ENCODE peak calls at places on chromosomes 13 and 19, in six cellular contexts. H, D, O, V, R and I are unnamed samples.
A peak's percentile ranks its signal among the peaks of the same experiment; 100 is the strongest.

GRCh38 chr19:46299004-46299509 is 2.2 kb downstream of the HIF3A start:
- DNase-seq in H (peak; percentile 97), D (peak; percentile 94), O (peak; percentile 94), V (peak; percentile 93), R (peak; percentile 95), I (no peak)

GRCh38 chr19:49145485-49146407 is 9.4 kb downstream of the HRC start:
- DNase-seq in H (peak; percentile 78), D (peak; percentile 96), O (peak; percentile 82), V (peak; percentile 31), R (peak; percentile 91), I (peak; percentile 73)

GRCh38 chr13:110233181-110233641 is 73.7 kb downstream of the COL4A1 start:
- DNase-seq in H (peak; percentile 98), D (no peak), O (no peak), V (peak; percentile 30), R (no peak), I (no peak)

GRCh38 chr13:67048084-67048792 is 181.9 kb downstream of the PCDH9 start:
- DNase-seq in H (peak; percentile 96), D (no peak), O (no peak), V (no peak), R (no peak), I (no peak)

GRCh38 chr13:99374994-99375805 is 68.0 kb upstream of the GPR183 start:
- DNase-seq in H (no peak), D (no peak), O (no peak), V (no peak), R (no peak), I (no peak)

GRCh38 chr13:25421602-25422001 is 49.8 kb downstream of the ATP8A2 start:
- DNase-seq in H (no peak), D (no peak), O (no peak), V (no peak), R (no peak), I (no peak)

GRCh38 chr13:40656358-40656757 is 10.1 kb downstream of the FOXO1 start:
- DNase-seq in H (no peak), D (no peak), O (no peak), V (no peak), R (no peak), I (no peak)

GRCh38 chr19:50330365-50331078 is 1.3 kb upstream of the KCNC3 start:
- DNase-seq in H (peak; percentile 16), D (peak; percentile 96), O (peak; percentile 89), V (peak; percentile 53), R (peak; percentile 94), I (peak; percentile 87)

GRCh38 chr19:57103573-57104277 is 16.1 kb upstream of the USP29 start:
- DNase-seq in H (peak; percentile 75), D (peak; percentile 19), O (peak; percentile 84), V (peak; percentile 43), R (peak; percentile 28), I (no peak)

GRCh38 chr13:87274209-87274819 is 396.9 kb upstream of the SLITRK5 start:
- DNase-seq in H (peak; percentile 25), D (peak; percentile 77), O (no peak), V (peak; percentile 19), R (no peak), I (peak; percentile 33)
- TF ChIP-seq CTCF in H (peak; percentile 28), D (peak; percentile 53), O (peak; percentile 49), V (peak; percentile 67), R (peak; percentile 55), I (peak; percentile 85)

GRCh38 chr19:13082192-13083007 is 20.3 kb downstream of the LYL1 start:
- DNase-seq in H (peak; percentile 58), D (peak; percentile 48), O (no peak), V (no peak), R (peak; percentile 61), I (no peak)
- TF ChIP-seq CTCF in H (peak; percentile 44), D (peak; percentile 33), O (peak; percentile 59), V (no peak), R (peak; percentile 22), I (no peak)

GRCh38 chr13:27354379-27354778 is 70.0 kb upstream of the GTF3A start:
- DNase-seq in H (peak; percentile 51), D (no peak), O (no peak), V (no peak), R (no peak), I (no peak)
- TF ChIP-seq CTCF in H (peak; percentile 17), D (no peak), O (no peak), V (no peak), R (no peak), I (no peak)

GRCh38 chr19:2558543-2558942 is 82.6 kb downstream of the GADD45B start:
- DNase-seq in H (no peak), D (no peak), O (no peak), V (no peak), R (no peak), I (no peak)
- TF ChIP-seq CTCF in H (no peak), D (no peak), O (no peak), V (no peak), R (no peak), I (no peak)

DNA sequence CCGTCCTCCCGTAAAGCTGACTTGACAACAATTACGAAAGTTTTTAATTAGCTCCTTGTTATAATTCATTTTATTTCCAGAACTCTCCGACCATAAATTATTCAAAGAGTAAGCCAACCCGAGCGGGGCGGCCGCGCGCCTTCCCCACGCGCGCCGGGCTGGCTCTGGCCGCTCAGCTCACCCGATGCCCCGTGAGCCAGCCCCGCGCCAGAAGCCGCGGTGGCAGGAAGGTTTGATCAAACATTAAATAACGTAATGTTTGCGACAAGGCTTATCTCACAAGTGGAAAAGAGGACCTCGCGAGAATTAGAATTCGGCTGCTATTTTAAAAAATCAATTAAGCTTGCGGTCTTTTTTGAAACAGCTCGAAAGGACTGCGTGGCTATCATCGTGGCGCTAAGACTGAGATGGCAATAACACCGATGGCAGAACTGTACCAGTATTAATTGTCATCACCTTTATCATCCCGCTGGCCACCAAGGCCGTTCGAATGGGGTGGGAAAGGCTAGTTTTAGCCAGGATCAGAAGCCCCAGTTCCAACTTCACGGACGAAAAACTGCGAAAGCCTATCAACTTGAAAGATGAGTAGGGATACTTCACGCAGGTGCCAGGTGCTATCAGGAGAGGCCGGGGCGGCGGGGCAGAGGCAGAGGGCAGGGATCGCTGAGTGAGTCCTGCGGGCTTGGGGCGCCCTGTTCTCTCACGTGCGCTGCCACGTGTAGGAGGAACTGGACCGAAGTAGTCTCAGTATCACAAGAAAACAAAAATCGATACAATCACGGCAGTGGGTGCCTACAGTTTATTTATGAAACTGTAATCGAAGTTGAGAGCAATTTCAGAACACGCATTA is 6.4 kb downstream of the POU4F1 start:
- DNase-seq in H (no peak), D (no peak), O (no peak), V (no peak), R (no peak), I (no peak)
- TF ChIP-seq CTCF in H (no peak), D (no peak), O (no peak), V (no peak), R (no peak), I (no peak)

GRCh38 chr13:23572836-23573235 is 2.6 kb downstream of the TNFRSF19 start:
- DNase-seq in H (no peak), D (no peak), O (no peak), V (no peak), R (no peak), I (no peak)

GRCh38 chr13:23563085-23563484 is 7.1 kb upstream of the TNFRSF19 start:
- DNase-seq in H (no peak), D (no peak), O (no peak), V (no peak), R (no peak), I (no peak)

GRCh38 chr13:23570099-23570926 is at the start of gene TNFRSF19:
- DNase-seq in H (peak; percentile 90), D (peak; percentile 80), O (no peak), V (no peak), R (no peak), I (no peak)

GRCh38 chr13:23570931-23571330 is 719 bp downstream of the TNFRSF19 start:
- DNase-seq in H (peak; percentile 39), D (no peak), O (no peak), V (no peak), R (no peak), I (no peak)

GRCh38 chr13:23567792-23568480 is 2.3 kb upstream of the TNFRSF19 start:
- DNase-seq in H (no peak), D (peak; percentile 60), O (no peak), V (no peak), R (no peak), I (no peak)
- TF ChIP-seq CTCF in H (no peak), D (no peak), O (no peak), V (no peak), R (no peak), I (no peak)

GRCh38 chr19:32291876-32292275 is 53.5 kb upstream of the ZNF507 start:
- DNase-seq in H (no peak), D (no peak), O (no peak), V (no peak), R (no peak), I (no peak)

GRCh38 chr19:32287086-32287485 is 58.3 kb upstream of the ZNF507 start:
- DNase-seq in H (peak; percentile 2), D (no peak), O (no peak), V (no peak), R (no peak), I (no peak)

GRCh38 chr19:32289566-32290210 is 55.7 kb upstream of the ZNF507 start:
- DNase-seq in H (no peak), D (no peak), O (no peak), V (no peak), R (no peak), I (no peak)

GRCh38 chr19:32287811-32288227 is 57.6 kb upstream of the ZNF507 start:
- DNase-seq in H (peak; percentile 82), D (peak; percentile 70), O (peak; percentile 55), V (no peak), R (peak; percentile 44), I (peak; percentile 26)
- TF ChIP-seq CTCF in H (peak; percentile 59), D (peak; percentile 70), O (peak; percentile 40), V (peak; percentile 15), R (peak; percentile 76), I (peak; percentile 57)

GRCh38 chr19:23075031-23075733 is 41.6 kb upstream of the ZNF730 start:
- DNase-seq in H (peak; percentile 80), D (peak; percentile 85), O (peak; percentile 37), V (no peak), R (no peak), I (peak; percentile 71)
- TF ChIP-seq CTCF in H (no peak), D (no peak), O (no peak), V (no peak), R (no peak), I (peak; percentile 18)